ENCODE peak calls at places on chromosomes 3 and 15, in ten cellular contexts. One of them, this sample, is unnamed.

GRCh38 chr15:34893967-34894366 is 75.6 kb downstream of the AQR start:
- DNase-seq in endothelial cell: no peak
- DNase-seq in fibroblast of villous mesenchyme: no peak
- DNase-seq in MCF 10A: no peak
- DNase-seq in HepG2: no peak
- DNase-seq in breast epithelium: no peak
- DNase-seq in progenitor cell of endocrine pancreas: no peak
- DNase-seq in hepatocyte: no peak
- DNase-seq in WTC11: no peak
- DNase-seq in dorsolateral prefrontal cortex: no peak
- DNase-seq in this sample: no peak

GRCh38 chr3:111210866-111211564 is 139.4 kb downstream of the NECTIN3 start:
- DNase-seq in fibroblast of villous mesenchyme: no peak
- DNase-seq in MCF 10A: no peak
- DNase-seq in HepG2: no peak
- DNase-seq in endothelial cell: no peak
- DNase-seq in hepatocyte: no peak
- DNase-seq in dorsolateral prefrontal cortex: no peak
- DNase-seq in progenitor cell of endocrine pancreas: no peak
- DNase-seq in WTC11: no peak
- DNase-seq in breast epithelium: no peak
- DNase-seq in this sample: no peak

GRCh38 chr15:63797103-63797502 is 36.6 kb downstream of the HERC1 start:
- DNase-seq in WTC11: no peak
- DNase-seq in MCF 10A: no peak
- DNase-seq in hepatocyte: no peak
- DNase-seq in breast epithelium: no peak
- DNase-seq in progenitor cell of endocrine pancreas: no peak
- DNase-seq in dorsolateral prefrontal cortex: no peak
- DNase-seq in fibroblast of villous mesenchyme: no peak
- DNase-seq in HepG2: no peak
- DNase-seq in endothelial cell: no peak
- DNase-seq in this sample: no peak

GRCh38 chr15:73978896-73979295 is 13.2 kb downstream of the STOML1 start:
- DNase-seq in breast epithelium: no peak
- DNase-seq in hepatocyte: no peak
- DNase-seq in HepG2: no peak
- DNase-seq in endothelial cell: no peak
- DNase-seq in fibroblast of villous mesenchyme: no peak
- DNase-seq in dorsolateral prefrontal cortex: no peak
- DNase-seq in WTC11: no peak
- DNase-seq in progenitor cell of endocrine pancreas: no peak
- DNase-seq in MCF 10A: no peak
- DNase-seq in this sample: no peak

GRCh38 chr15:101152914-101153313 is 98.9 kb downstream of the CHSY1 start:
- DNase-seq in dorsolateral prefrontal cortex: no peak
- DNase-seq in fibroblast of villous mesenchyme: no peak
- DNase-seq in breast epithelium: no peak
- DNase-seq in WTC11: peak
- DNase-seq in HepG2: peak
- DNase-seq in progenitor cell of endocrine pancreas: no peak
- DNase-seq in endothelial cell: peak
- DNase-seq in hepatocyte: no peak
- DNase-seq in MCF 10A: no peak
- DNase-seq in this sample: no peak

GRCh38 chr15:79025802-79026201 is 64.8 kb downstream of the RASGRF1 start:
- DNase-seq in breast epithelium: no peak
- DNase-seq in dorsolateral prefrontal cortex: no peak
- DNase-seq in progenitor cell of endocrine pancreas: no peak
- DNase-seq in hepatocyte: no peak
- DNase-seq in endothelial cell: no peak
- DNase-seq in HepG2: no peak
- DNase-seq in fibroblast of villous mesenchyme: no peak
- DNase-seq in WTC11: no peak
- DNase-seq in MCF 10A: no peak
- DNase-seq in this sample: no peak

GRCh38 chr3:137764001-137764433 is at the start of gene SOX14:
- DNase-seq in HepG2: peak
- DNase-seq in dorsolateral prefrontal cortex: no peak
- DNase-seq in endothelial cell: peak
- DNase-seq in breast epithelium: no peak
- DNase-seq in fibroblast of villous mesenchyme: no peak
- DNase-seq in hepatocyte: peak
- DNase-seq in progenitor cell of endocrine pancreas: no peak
- DNase-seq in WTC11: peak
- DNase-seq in MCF 10A: no peak
- DNase-seq in this sample: no peak

GRCh38 chr3:49841806-49842205 is 14.6 kb downstream of the TRAIP start:
- DNase-seq in breast epithelium: no peak
- DNase-seq in HepG2: no peak
- DNase-seq in endothelial cell: no peak
- DNase-seq in fibroblast of villous mesenchyme: no peak
- DNase-seq in WTC11: no peak
- DNase-seq in dorsolateral prefrontal cortex: peak
- DNase-seq in progenitor cell of endocrine pancreas: no peak
- DNase-seq in hepatocyte: no peak
- DNase-seq in MCF 10A: no peak
- DNase-seq in this sample: no peak

GRCh38 chr3:44734646-44735168 is 5.3 kb downstream of the ZNF501 start:
- DNase-seq in HepG2: no peak
- DNase-seq in hepatocyte: no peak
- DNase-seq in MCF 10A: no peak
- DNase-seq in fibroblast of villous mesenchyme: no peak
- DNase-seq in endothelial cell: no peak
- DNase-seq in breast epithelium: no peak
- DNase-seq in dorsolateral prefrontal cortex: no peak
- DNase-seq in WTC11: no peak
- DNase-seq in progenitor cell of endocrine pancreas: no peak
- DNase-seq in this sample: no peak

GRCh38 chr3:123082370-123083065 is 15.7 kb downstream of the PDIA5 start:
- DNase-seq in WTC11: no peak
- DNase-seq in progenitor cell of endocrine pancreas: no peak
- DNase-seq in HepG2: no peak
- DNase-seq in hepatocyte: no peak
- DNase-seq in fibroblast of villous mesenchyme: no peak
- DNase-seq in endothelial cell: no peak
- DNase-seq in MCF 10A: no peak
- DNase-seq in breast epithelium: no peak
- DNase-seq in dorsolateral prefrontal cortex: no peak
- DNase-seq in this sample: no peak

DNA sequence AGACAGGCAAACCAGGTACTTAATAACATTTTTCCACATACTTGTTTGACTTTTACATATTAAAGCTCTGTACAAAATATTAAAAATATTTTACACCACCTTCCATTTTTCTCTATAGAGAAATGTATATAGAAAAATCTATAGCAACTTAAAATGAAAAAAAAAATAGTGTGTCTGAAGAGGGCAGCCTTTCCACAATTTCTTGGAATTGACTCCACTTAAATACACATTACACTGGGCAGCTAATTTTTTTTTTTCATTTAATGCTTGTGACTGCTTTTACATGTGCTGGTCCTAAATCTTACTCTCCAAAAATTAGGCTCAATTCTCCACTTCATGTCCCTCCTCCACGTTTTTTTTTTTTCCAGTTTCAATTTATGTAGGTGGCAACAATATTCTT is 427.0 kb upstream of the RBMS3 start:
- DNase-seq in HepG2: no peak
- DNase-seq in breast epithelium: no peak
- DNase-seq in hepatocyte: no peak
- DNase-seq in MCF 10A: peak
- DNase-seq in progenitor cell of endocrine pancreas: no peak
- DNase-seq in dorsolateral prefrontal cortex: no peak
- DNase-seq in endothelial cell: no peak
- DNase-seq in WTC11: no peak
- DNase-seq in fibroblast of villous mesenchyme: peak
- DNase-seq in this sample: peak
- TF ChIP-seq CTCF in HepG2: no peak
- TF ChIP-seq CTCF in breast epithelium: no peak
- TF ChIP-seq CTCF in hepatocyte: peak
- TF ChIP-seq CTCF in MCF 10A: peak
- TF ChIP-seq CTCF in progenitor cell of endocrine pancreas: no peak
- TF ChIP-seq CTCF in dorsolateral prefrontal cortex: no peak
- TF ChIP-seq CTCF in endothelial cell: no peak
- TF ChIP-seq CTCF in WTC11: no peak
- TF ChIP-seq CTCF in fibroblast of villous mesenchyme: no peak
- TF ChIP-seq CTCF in this sample: no peak

DNA sequence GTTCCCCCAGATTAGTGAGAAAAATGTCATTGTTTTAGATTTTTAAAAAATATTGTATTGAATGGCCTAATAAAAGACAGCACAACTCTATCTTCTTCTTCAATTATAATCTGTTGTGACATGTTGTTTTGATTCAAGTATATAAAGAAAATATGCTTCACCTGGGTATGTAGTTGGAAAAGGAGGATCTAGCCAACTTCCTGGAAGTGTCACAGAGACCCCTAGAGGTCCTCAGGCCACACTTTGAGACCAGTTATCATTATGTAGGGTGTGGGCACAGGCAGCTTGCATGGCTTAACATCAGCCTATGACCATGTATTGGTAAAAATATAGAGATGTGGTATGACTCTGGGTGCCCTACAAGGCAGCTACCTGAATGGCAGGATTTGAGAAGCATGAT is 14.7 kb upstream of the RYR3 start:
- DNase-seq in HepG2: no peak
- DNase-seq in WTC11: no peak
- DNase-seq in dorsolateral prefrontal cortex: no peak
- DNase-seq in breast epithelium: no peak
- DNase-seq in fibroblast of villous mesenchyme: no peak
- DNase-seq in hepatocyte: no peak
- DNase-seq in endothelial cell: no peak
- DNase-seq in MCF 10A: no peak
- DNase-seq in progenitor cell of endocrine pancreas: no peak
- DNase-seq in this sample: no peak
- TF ChIP-seq CTCF in HepG2: no peak
- TF ChIP-seq CTCF in WTC11: no peak
- TF ChIP-seq CTCF in dorsolateral prefrontal cortex: no peak
- TF ChIP-seq CTCF in breast epithelium: no peak
- TF ChIP-seq CTCF in fibroblast of villous mesenchyme: no peak
- TF ChIP-seq CTCF in hepatocyte: no peak
- TF ChIP-seq CTCF in endothelial cell: no peak
- TF ChIP-seq CTCF in MCF 10A: no peak
- TF ChIP-seq CTCF in progenitor cell of endocrine pancreas: no peak
- TF ChIP-seq CTCF in this sample: no peak

GRCh38 chr15:19984101-19984500 is 557.5 kb downstream of the GOLGA6L6 start:
- DNase-seq in progenitor cell of endocrine pancreas: no peak
- DNase-seq in dorsolateral prefrontal cortex: no peak
- DNase-seq in breast epithelium: no peak
- DNase-seq in fibroblast of villous mesenchyme: no peak
- DNase-seq in endothelial cell: no peak
- DNase-seq in HepG2: no peak
- DNase-seq in MCF 10A: no peak
- DNase-seq in WTC11: no peak
- DNase-seq in hepatocyte: no peak
- DNase-seq in this sample: no peak

GRCh38 chr15:19992428-19992827 is 549.2 kb downstream of the GOLGA6L6 start:
- DNase-seq in fibroblast of villous mesenchyme: no peak
- DNase-seq in MCF 10A: no peak
- DNase-seq in WTC11: no peak
- DNase-seq in breast epithelium: no peak
- DNase-seq in progenitor cell of endocrine pancreas: no peak
- DNase-seq in dorsolateral prefrontal cortex: no peak
- DNase-seq in HepG2: no peak
- DNase-seq in hepatocyte: no peak
- DNase-seq in endothelial cell: no peak
- DNase-seq in this sample: no peak

GRCh38 chr15:19987389-19988048 is 554.1 kb downstream of the GOLGA6L6 start:
- DNase-seq in WTC11: no peak
- DNase-seq in MCF 10A: no peak
- DNase-seq in hepatocyte: no peak
- DNase-seq in dorsolateral prefrontal cortex: no peak
- DNase-seq in progenitor cell of endocrine pancreas: no peak
- DNase-seq in breast epithelium: no peak
- DNase-seq in HepG2: peak
- DNase-seq in endothelial cell: no peak
- DNase-seq in fibroblast of villous mesenchyme: no peak
- DNase-seq in this sample: no peak
- TF ChIP-seq CTCF in WTC11: no peak
- TF ChIP-seq CTCF in MCF 10A: peak
- TF ChIP-seq CTCF in hepatocyte: no peak
- TF ChIP-seq CTCF in dorsolateral prefrontal cortex: no peak
- TF ChIP-seq CTCF in progenitor cell of endocrine pancreas: no peak
- TF ChIP-seq CTCF in breast epithelium: no peak
- TF ChIP-seq CTCF in HepG2: peak
- TF ChIP-seq CTCF in endothelial cell: no peak
- TF ChIP-seq CTCF in fibroblast of villous mesenchyme: no peak
- TF ChIP-seq CTCF in this sample: no peak

GRCh38 chr3:53384465-53385277 is 37.3 kb upstream of the DCP1A start:
- DNase-seq in WTC11: no peak
- DNase-seq in dorsolateral prefrontal cortex: no peak
- DNase-seq in MCF 10A: no peak
- DNase-seq in progenitor cell of endocrine pancreas: no peak
- DNase-seq in fibroblast of villous mesenchyme: no peak
- DNase-seq in breast epithelium: no peak
- DNase-seq in hepatocyte: no peak
- DNase-seq in endothelial cell: no peak
- DNase-seq in HepG2: no peak
- DNase-seq in this sample: no peak
- TF ChIP-seq CTCF in WTC11: no peak
- TF ChIP-seq CTCF in dorsolateral prefrontal cortex: no peak
- TF ChIP-seq CTCF in MCF 10A: no peak
- TF ChIP-seq CTCF in progenitor cell of endocrine pancreas: no peak
- TF ChIP-seq CTCF in fibroblast of villous mesenchyme: no peak
- TF ChIP-seq CTCF in breast epithelium: no peak
- TF ChIP-seq CTCF in hepatocyte: no peak
- TF ChIP-seq CTCF in endothelial cell: no peak
- TF ChIP-seq CTCF in HepG2: no peak
- TF ChIP-seq CTCF in this sample: no peak

DNA sequence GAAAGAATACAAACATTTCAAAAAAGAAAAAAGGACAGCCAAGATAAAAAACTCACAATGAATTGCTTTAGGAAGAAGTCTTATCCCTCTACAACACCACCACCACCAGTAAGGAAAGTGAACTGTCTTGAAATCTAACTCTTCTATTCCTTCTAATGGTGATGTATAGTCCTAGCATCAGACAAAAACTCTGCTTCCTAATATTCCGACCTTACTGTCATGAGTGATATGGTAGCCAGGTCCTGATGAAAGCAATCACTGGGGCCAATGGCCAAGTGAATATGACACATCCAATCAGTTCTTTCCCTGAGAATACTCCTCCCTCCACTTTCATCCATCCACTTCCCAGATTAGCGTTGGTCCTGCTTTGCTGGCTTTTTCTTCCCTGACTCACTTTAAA is 14.8 kb downstream of the GK5 start:
- DNase-seq in progenitor cell of endocrine pancreas: no peak
- DNase-seq in WTC11: no peak
- DNase-seq in fibroblast of villous mesenchyme: peak
- DNase-seq in MCF 10A: no peak
- DNase-seq in dorsolateral prefrontal cortex: no peak
- DNase-seq in HepG2: no peak
- DNase-seq in endothelial cell: no peak
- DNase-seq in breast epithelium: no peak
- DNase-seq in hepatocyte: no peak
- DNase-seq in this sample: no peak
- TF ChIP-seq CTCF in progenitor cell of endocrine pancreas: no peak
- TF ChIP-seq CTCF in WTC11: no peak
- TF ChIP-seq CTCF in fibroblast of villous mesenchyme: peak
- TF ChIP-seq CTCF in MCF 10A: peak
- TF ChIP-seq CTCF in dorsolateral prefrontal cortex: no peak
- TF ChIP-seq CTCF in HepG2: no peak
- TF ChIP-seq CTCF in endothelial cell: no peak
- TF ChIP-seq CTCF in breast epithelium: no peak
- TF ChIP-seq CTCF in hepatocyte: peak
- TF ChIP-seq CTCF in this sample: no peak

GRCh38 chr3:107975529-107976203 is 115.2 kb downstream of the CD47 start:
- DNase-seq in hepatocyte: no peak
- DNase-seq in endothelial cell: no peak
- DNase-seq in progenitor cell of endocrine pancreas: no peak
- DNase-seq in MCF 10A: no peak
- DNase-seq in dorsolateral prefrontal cortex: no peak
- DNase-seq in fibroblast of villous mesenchyme: no peak
- DNase-seq in breast epithelium: no peak
- DNase-seq in WTC11: no peak
- DNase-seq in HepG2: no peak
- DNase-seq in this sample: no peak
- TF ChIP-seq CTCF in hepatocyte: no peak
- TF ChIP-seq CTCF in endothelial cell: no peak
- TF ChIP-seq CTCF in progenitor cell of endocrine pancreas: no peak
- TF ChIP-seq CTCF in MCF 10A: no peak
- TF ChIP-seq CTCF in dorsolateral prefrontal cortex: no peak
- TF ChIP-seq CTCF in fibroblast of villous mesenchyme: no peak
- TF ChIP-seq CTCF in breast epithelium: no peak
- TF ChIP-seq CTCF in WTC11: no peak
- TF ChIP-seq CTCF in HepG2: no peak
- TF ChIP-seq CTCF in this sample: no peak